ENCODE peak calls at places on chromosomes 1 and 21, in six cellular contexts. C is ovary, I is K562, J is upper lobe of left lung, O is uterus, S is IMR-90. L is an unnamed sample.

GRCh38 chr1:235892734-235893413 is 26.2 kb upstream of the LYST start:
- DNase-seq in C (no peak), I (no peak), J (no peak), O (no peak), S (no peak), L (no peak)

GRCh38 chr1:203289281-203289981 is 15.9 kb upstream of the BTG2 start:
- DNase-seq in C (peak), I (peak), J (peak), O (peak), S (no peak), L (peak)

GRCh38 chr21:38760762-38761155 is 45.0 kb upstream of the ETS2 start:
- DNase-seq in C (no peak), I (no peak), J (no peak), O (no peak), S (no peak), L (no peak)

GRCh38 chr1:117540532-117540931 is 65.3 kb upstream of the TENT5C start:
- DNase-seq in C (no peak), I (no peak), J (no peak), O (no peak), S (no peak), L (no peak)

GRCh38 chr1:54309631-54310366 is 96.4 kb downstream of the SSBP3 start:
- DNase-seq in C (no peak), I (no peak), J (no peak), O (no peak), S (no peak), L (no peak)

GRCh38 chr1:24082372-24082771 is 29.6 kb downstream of the MYOM3 start:
- DNase-seq in C (no peak), I (no peak), J (no peak), O (no peak), S (no peak), L (no peak)

GRCh38 chr1:14083277-14083676 is 383.3 kb downstream of the PRDM2 start:
- DNase-seq in C (no peak), I (no peak), J (no peak), O (no peak), S (no peak), L (no peak)

GRCh38 chr1:175548774-175549173 is 194.6 kb downstream of the TNR start:
- DNase-seq in C (no peak), I (no peak), J (no peak), O (no peak), S (no peak), L (no peak)

GRCh38 chr1:179177182-179177581 is 52.3 kb downstream of the ABL2 start:
- DNase-seq in C (no peak), I (no peak), J (no peak), O (no peak), S (peak), L (no peak)

GRCh38 chr21:39562791-39563770 is 49.7 kb upstream of the B3GALT5 start:
- DNase-seq in C (no peak), I (no peak), J (no peak), O (no peak), S (no peak), L (no peak)

GRCh38 chr1:235473808-235474207 is 30.4 kb downstream of the B3GALNT2 start:
- DNase-seq in C (no peak), I (no peak), J (no peak), O (no peak), S (peak), L (no peak)

GRCh38 chr1:6384962-6385672 is 8.4 kb downstream of the ACOT7 start:
- DNase-seq in C (no peak), I (no peak), J (no peak), O (no peak), S (no peak), L (no peak)

GRCh38 chr1:193448682-193449461 is 262.5 kb upstream of the B3GALT2 start:
- DNase-seq in C (no peak), I (no peak), J (no peak), O (no peak), S (no peak), L (no peak)

GRCh38 chr1:116494351-116494692 is 76.5 kb downstream of the CD58 start:
- DNase-seq in C (no peak), I (no peak), J (no peak), O (no peak), S (no peak), L (no peak)

GRCh38 chr1:23751050-23751814 is 8.0 kb downstream of the ELOA start:
- DNase-seq in C (no peak), I (peak), J (peak), O (no peak), S (peak), L (peak)

GRCh38 chr1:84884671-84885389 is 8.2 kb downstream of the LPAR3 start:
- DNase-seq in C (no peak), I (no peak), J (no peak), O (no peak), S (no peak), L (no peak)

GRCh38 chr21:37249112-37249904 is 17.8 kb downstream of the VPS26C start:
- DNase-seq in C (no peak), I (no peak), J (no peak), O (no peak), S (no peak), L (no peak)

GRCh38 chr1:163737261-163737660 is 415.5 kb downstream of the NUF2 start:
- DNase-seq in C (no peak), I (no peak), J (no peak), O (no peak), S (no peak), L (no peak)

GRCh38 chr1:167460836-167461235 is 57.5 kb downstream of the CD247 start:
- DNase-seq in C (no peak), I (no peak), J (no peak), O (no peak), S (no peak), L (no peak)

GRCh38 chr1:35554261-35555211 is 2.7 kb downstream of the KIAA0319L start:
- DNase-seq in C (no peak), I (no peak), J (peak), O (no peak), S (no peak), L (no peak)

GRCh38 chr1:7705048-7705907 is 65.8 kb upstream of the VAMP3 start:
- DNase-seq in C (peak), I (no peak), J (peak), O (peak), S (no peak), L (peak)

GRCh38 chr1:36383240-36383639 is 2.5 kb downstream of the STK40 start:
- DNase-seq in C (no peak), I (no peak), J (no peak), O (no peak), S (no peak), L (no peak)

GRCh38 chr1:205172729-205173366 is 38.7 kb downstream of the DSTYK start:
- DNase-seq in C (no peak), I (peak), J (no peak), O (no peak), S (peak), L (peak)

GRCh38 chr1:16960560-16961296 is 19.7 kb downstream of the MFAP2 start:
- DNase-seq in C (peak), I (peak), J (peak), O (peak), S (peak), L (peak)

GRCh38 chr1:110673197-110673701 is 1.5 kb downstream of the KCNA3 start:
- DNase-seq in C (no peak), I (no peak), J (no peak), O (no peak), S (no peak), L (no peak)

GRCh38 chr1:66502084-66502483 is 31.9 kb upstream of the SGIP1 start:
- DNase-seq in C (no peak), I (no peak), J (no peak), O (no peak), S (no peak), L (no peak)

GRCh38 chr1:203367051-203367450 is 16.1 kb upstream of the FMOD start:
- DNase-seq in C (no peak), I (no peak), J (no peak), O (no peak), S (no peak), L (no peak)

GRCh38 chr1:39509360-39510009 is 18.0 kb downstream of the BMP8A start:
- DNase-seq in C (peak), I (no peak), J (no peak), O (peak), S (peak), L (no peak)

GRCh38 chr21:34669149-34669879 is 520 bp downstream of the CLIC6 start:
- DNase-seq in C (peak), I (no peak), J (peak), O (no peak), S (no peak), L (no peak)

GRCh38 chr21:15005391-15005790 is 59.4 kb downstream of the NRIP1 start:
- DNase-seq in C (peak), I (no peak), J (no peak), O (peak), S (peak), L (no peak)

GRCh38 chr1:37922767-37923550 is 23.9 kb downstream of the INPP5B start:
- DNase-seq in C (no peak), I (peak), J (peak), O (no peak), S (no peak), L (peak)

GRCh38 chr1:227315500-227316346 is 2.6 kb downstream of the CDC42BPA start:
- DNase-seq in C (no peak), I (peak), J (peak), O (peak), S (peak), L (peak)

GRCh38 chr1:218421531-218421930 is 76.4 kb downstream of the TGFB2 start:
- DNase-seq in C (no peak), I (no peak), J (no peak), O (no peak), S (no peak), L (no peak)

GRCh38 chr1:7574121-7575040 is 196.7 kb upstream of the VAMP3 start:
- DNase-seq in C (no peak), I (no peak), J (peak), O (peak), S (peak), L (no peak)

GRCh38 chr1:160096491-160097116 is 1.8 kb downstream of the IGSF8 start:
- DNase-seq in C (no peak), I (no peak), J (peak), O (no peak), S (peak), L (peak)

DNA sequence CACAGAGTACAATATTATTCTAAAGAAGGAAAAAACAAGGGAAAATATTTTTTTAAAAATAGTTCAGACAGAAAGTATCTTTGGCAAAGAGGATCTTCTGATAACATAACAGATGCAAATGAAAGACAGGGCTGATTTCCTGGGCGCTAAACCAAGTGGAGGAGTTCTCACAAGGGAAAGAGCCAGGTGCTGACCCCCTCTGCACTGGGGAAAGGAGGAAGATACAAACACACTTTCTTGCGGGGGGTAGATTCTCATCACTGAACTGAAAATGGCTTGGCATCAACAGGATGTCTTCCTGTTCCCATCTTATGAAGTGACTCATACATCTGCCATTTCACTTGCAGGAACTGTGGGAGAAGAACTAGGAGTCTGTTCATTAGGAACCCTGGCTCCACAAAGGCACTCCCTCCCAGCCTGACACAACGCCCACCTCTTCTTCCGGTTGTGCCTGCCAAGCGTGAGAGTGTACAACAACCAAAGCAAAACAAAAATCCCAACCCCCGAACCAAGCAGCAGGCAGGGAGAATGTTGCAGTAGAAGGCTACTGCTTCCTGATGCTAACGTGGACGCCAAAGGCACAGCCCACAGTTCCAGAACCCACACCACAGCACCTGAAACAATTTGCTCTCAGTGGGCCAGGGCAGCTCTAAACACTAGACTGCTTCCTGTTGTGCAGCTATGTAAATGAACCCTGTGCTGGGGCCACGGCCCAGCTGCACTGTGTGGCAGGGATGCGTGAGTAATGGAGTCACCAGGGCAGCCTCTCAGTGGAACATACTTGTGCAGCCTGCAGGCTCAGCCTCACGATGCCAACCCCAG is 51.0 kb downstream of the GADD45A start:
- DNase-seq in C (peak), I (peak), J (peak), O (peak), S (peak), L (peak)
- TF ChIP-seq POLR2A in C (no peak), I (no peak), J (no peak), O (no peak), S (no peak), L (peak)

GRCh38 chr1:89335486-89335885 is 28.4 kb upstream of the GBP6 start:
- DNase-seq in C (no peak), I (no peak), J (no peak), O (no peak), S (no peak), L (no peak)
- TF ChIP-seq POLR2A in C (no peak), I (no peak), J (no peak), O (no peak), S (no peak), L (no peak)

GRCh38 chr1:25430666-25431494 is at the start of gene MACO1:
- DNase-seq in C (peak), I (peak), J (peak), O (peak), S (peak), L (peak)
- TF ChIP-seq POLR2A in C (no peak), I (no peak), J (no peak), O (peak), S (no peak), L (no peak)

GRCh38 chr1:31815752-31816484 is at the start of gene SPOCD1:
- DNase-seq in C (peak), I (peak), J (peak), O (peak), S (peak), L (peak)
- TF ChIP-seq POLR2A in C (no peak), I (peak), J (no peak), O (no peak), S (no peak), L (no peak)

GRCh38 chr21:33403128-33403785 is at the start of gene IFNGR2:
- DNase-seq in C (peak), I (peak), J (no peak), O (no peak), S (no peak), L (peak)

GRCh38 chr21:33406493-33406892 is 3.3 kb downstream of the IFNGR2 start:
- DNase-seq in C (no peak), I (no peak), J (no peak), O (no peak), S (no peak), L (no peak)

GRCh38 chr21:33401617-33401967 is 1.6 kb upstream of the IFNGR2 start:
- DNase-seq in C (no peak), I (no peak), J (no peak), O (no peak), S (no peak), L (no peak)

GRCh38 chr21:33402011-33402979 is 918 bp upstream of the IFNGR2 start:
- DNase-seq in C (peak), I (no peak), J (peak), O (peak), S (peak), L (peak)

DNA sequence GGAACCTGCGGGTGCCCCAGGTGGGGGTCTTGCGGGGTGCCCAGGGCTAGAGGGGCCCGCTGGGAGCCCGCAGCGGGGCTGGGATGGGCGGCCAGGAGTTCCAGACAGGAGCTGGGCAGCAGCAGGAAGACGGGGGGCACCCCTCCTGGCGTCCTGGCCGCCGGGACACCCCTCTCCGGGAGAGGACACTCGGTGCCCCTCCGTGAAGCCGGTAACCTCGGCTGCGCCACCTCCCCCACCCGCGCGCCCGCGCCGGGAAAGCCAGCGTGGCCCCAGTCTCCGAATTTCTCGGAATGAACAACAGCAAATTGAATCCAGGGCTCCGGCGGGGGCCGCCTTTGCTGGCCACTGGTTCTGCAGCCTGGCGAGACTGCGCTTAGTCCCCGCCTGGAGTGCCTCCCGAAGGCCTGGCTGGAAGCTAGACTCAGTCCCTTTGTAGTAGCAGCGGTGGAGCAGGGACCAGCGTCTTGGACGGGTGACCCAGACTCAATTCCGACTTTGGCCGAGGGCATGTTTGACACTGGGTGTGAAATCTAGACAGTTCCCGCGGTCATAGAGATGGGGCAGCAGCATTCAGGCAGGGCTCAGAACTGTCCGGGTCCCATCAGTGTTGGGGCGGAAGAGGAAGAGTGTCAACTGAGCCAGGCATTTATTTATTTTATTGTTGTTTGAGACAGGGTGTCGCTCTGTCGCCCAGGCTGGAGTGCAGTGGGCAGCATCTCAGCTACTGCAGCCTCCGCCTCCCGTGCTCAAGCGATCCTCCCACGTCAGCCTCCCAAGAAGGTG is 766 bp downstream of the IFNGR2 start:
- DNase-seq in C (peak), I (peak), J (peak), O (peak), S (peak), L (peak)
- TF ChIP-seq POLR2A in C (peak), I (peak), J (no peak), O (peak), S (peak), L (peak)

L was measured in erythroblast.